ENCODE peak calls at places on chromosome 2, in eight cellular contexts. F is activated CD4-positive, CD25-positive, alpha-beta regulatory T cell; L is stimulated activated naive CD4-positive, alpha-beta T cell; B is COR-L47; H is Calu3; T is SK-MEL-5; R is B cell; Y is GM12864. K is an unnamed sample.

GRCh38 chr2:233513953-233514655 is 52.5 kb downstream of the USP40 start:
- DNase-seq in H (no peak), Y (peak), L (no peak), R (peak), B (no peak), F (no peak), T (no peak), K (no peak)

GRCh38 chr2:165857881-165858280 is 63.8 kb upstream of the GALNT3 start:
- DNase-seq in R (no peak), L (no peak), F (no peak), B (no peak), Y (no peak), H (no peak), T (no peak), K (no peak)

GRCh38 chr2:220665108-220665471 is 907.0 kb downstream of the EPHA4 start:
- DNase-seq in R (no peak), B (peak), Y (no peak), L (no peak), T (no peak), H (no peak), F (no peak), K (no peak)

GRCh38 chr2:74562126-74562775 is 7.7 kb downstream of the DOK1 start:
- DNase-seq in T (no peak), L (no peak), F (no peak), Y (no peak), B (no peak), H (no peak), R (no peak), K (no peak)

GRCh38 chr2:73034661-73035374 is 36.7 kb downstream of the SFXN5 start:
- DNase-seq in T (no peak), R (no peak), Y (no peak), H (no peak), F (no peak), L (no peak), B (no peak), K (no peak)

GRCh38 chr2:235319095-235319494 is 174.7 kb upstream of the AGAP1 start:
- DNase-seq in B (no peak), Y (no peak), H (no peak), F (no peak), R (no peak), L (no peak), T (no peak), K (no peak)

GRCh38 chr2:237073552-237073951 is 12.1 kb upstream of the COPS8 start:
- DNase-seq in Y (no peak), B (no peak), F (no peak), T (no peak), R (no peak), H (peak), L (no peak), K (no peak)

GRCh38 chr2:48397846-48398245 is 132.1 kb upstream of the STON1 start:
- DNase-seq in B (peak), H (no peak), R (no peak), Y (no peak), T (no peak), L (no peak), F (no peak), K (no peak)

GRCh38 chr2:3595985-3596384 is 1.1 kb downstream of the COLEC11 start:
- DNase-seq in H (no peak), T (no peak), R (no peak), B (no peak), Y (no peak), L (no peak), F (no peak), K (no peak)

GRCh38 chr2:27569398-27569797 is 13.4 kb upstream of the ZNF512 start:
- DNase-seq in T (no peak), Y (no peak), B (no peak), L (no peak), R (no peak), H (no peak), F (no peak), K (no peak)

GRCh38 chr2:37389984-37390765 is 45.7 kb downstream of the QPCT start:
- DNase-seq in T (peak), B (peak), F (peak), Y (peak), H (peak), L (no peak), R (peak), K (peak)

GRCh38 chr2:122543815-122544214 is 788.4 kb downstream of the TSN start:
- DNase-seq in T (no peak), Y (no peak), L (no peak), R (no peak), F (no peak), B (no peak), H (no peak), K (no peak)

GRCh38 chr2:109213646-109214417 is 84.8 kb downstream of the SH3RF3 start:
- DNase-seq in L (peak), T (no peak), Y (no peak), B (no peak), R (peak), H (peak), F (peak), K (peak)

GRCh38 chr2:173631123-173631450 is 276.4 kb downstream of the CDCA7 start:
- DNase-seq in H (no peak), T (no peak), F (no peak), R (no peak), Y (no peak), B (no peak), L (no peak), K (no peak)

GRCh38 chr2:215435261-215435808 is 533 bp downstream of the FN1 start:
- DNase-seq in R (no peak), T (peak), H (peak), Y (no peak), F (no peak), B (no peak), L (peak), K (no peak)

GRCh38 chr2:28413896-28414290 is 21.2 kb downstream of the FOSL2 start:
- DNase-seq in L (no peak), R (no peak), B (peak), T (no peak), H (no peak), Y (no peak), F (no peak), K (no peak)

GRCh38 chr2:96773922-96774321 is 13.2 kb downstream of the CNNM4 start:
- DNase-seq in R (peak), Y (no peak), H (no peak), L (peak), T (no peak), B (peak), F (no peak), K (no peak)

GRCh38 chr2:97868986-97869721 is 126.6 kb downstream of the TMEM131 start:
- DNase-seq in B (no peak), L (no peak), R (no peak), T (peak), Y (no peak), F (no peak), H (peak), K (peak)

GRCh38 chr2:33375054-33375453 is 101.4 kb upstream of the RASGRP3 start:
- DNase-seq in L (no peak), T (no peak), H (no peak), F (no peak), Y (no peak), B (no peak), R (no peak), K (no peak)

GRCh38 chr2:236252521-236252920 is 11.7 kb downstream of the ASB18 start:
- DNase-seq in H (no peak), T (no peak), B (no peak), R (no peak), L (no peak), Y (no peak), F (no peak), K (no peak)

GRCh38 chr2:44768438-44769236 is 172.9 kb upstream of the SIX3 start:
- DNase-seq in T (no peak), H (no peak), Y (no peak), B (no peak), L (no peak), R (no peak), F (no peak), K (no peak)

GRCh38 chr2:150125708-150126107 is 361.8 kb downstream of the RND3 start:
- DNase-seq in T (no peak), R (no peak), Y (no peak), F (no peak), L (no peak), B (no peak), H (peak), K (no peak)

GRCh38 chr2:70785137-70785911 is 5.1 kb downstream of the FIGLA start:
- DNase-seq in B (peak), H (peak), R (no peak), L (peak), F (no peak), T (peak), Y (no peak), K (peak)

GRCh38 chr2:148459300-148459891 is 185.2 kb upstream of the EPC2 start:
- DNase-seq in R (no peak), Y (no peak), L (no peak), H (no peak), T (no peak), B (no peak), F (no peak), K (no peak)

GRCh38 chr2:46175409-46175808 is 121.8 kb upstream of the EPAS1 start:
- DNase-seq in H (no peak), L (no peak), F (no peak), B (no peak), Y (no peak), R (no peak), T (no peak), K (no peak)

GRCh38 chr2:221606369-221606768 is 34.3 kb upstream of the EPHA4 start:
- DNase-seq in T (no peak), Y (no peak), F (no peak), H (no peak), B (no peak), R (no peak), L (no peak), K (no peak)

GRCh38 chr2:132978840-132979239 is 308.8 kb upstream of the LYPD1 start:
- DNase-seq in L (no peak), T (no peak), H (no peak), F (no peak), B (no peak), Y (no peak), R (no peak), K (no peak)

GRCh38 chr2:15769676-15770075 is 170.7 kb upstream of the MYCN start:
- DNase-seq in Y (no peak), F (no peak), H (no peak), T (no peak), R (no peak), L (no peak), B (no peak), K (no peak)

GRCh38 chr2:236663671-236664101 is 94.1 kb downstream of the ACKR3 start:
- DNase-seq in B (no peak), H (no peak), Y (no peak), L (no peak), R (no peak), T (no peak), F (no peak), K (peak)

GRCh38 chr2:120945091-120945490 is 209.4 kb downstream of the GLI2 start:
- DNase-seq in R (no peak), F (no peak), B (no peak), T (no peak), L (no peak), H (no peak), Y (no peak), K (no peak)

GRCh38 chr2:187138240-187138639 is 289.3 kb upstream of the ZSWIM2 start:
- DNase-seq in L (no peak), R (no peak), B (no peak), Y (no peak), H (peak), F (no peak), T (peak), K (peak)